ENCODE peak calls at places on chromosome 13, in four cellular contexts. Q is GM12878, N is K562, C is HepG2. R is an unnamed sample.

GRCh38 chr13:32164622-32165268 is 133.2 kb downstream of the FRY start:
- DNase-seq in N (peak), C (peak), Q (peak), R (peak)

GRCh38 chr13:31824705-31825512 is 85.6 kb downstream of the RXFP2 start:
- DNase-seq in Q (peak), N (no peak), C (no peak), R (no peak)

GRCh38 chr13:73880365-73880764 is 253.8 kb downstream of the KLF12 start:
- DNase-seq in C (no peak), Q (no peak), N (no peak), R (no peak)

GRCh38 chr13:52804202-52804641 is 44.2 kb downstream of the PCDH8 start:
- DNase-seq in N (no peak), C (no peak), Q (no peak), R (no peak)

GRCh38 chr13:29422015-29422414 is 173.5 kb downstream of the SLC7A1 start:
- DNase-seq in N (no peak), C (no peak), Q (no peak), R (no peak)

GRCh38 chr13:93977986-93978385 is 501.5 kb downstream of the DCT start:
- DNase-seq in C (no peak), Q (no peak), N (no peak), R (no peak)

GRCh38 chr13:104289400-104289799 is 1223.2 kb upstream of the SLC10A2 start:
- DNase-seq in C (no peak), Q (no peak), N (no peak), R (no peak)

GRCh38 chr13:20567881-20568528 is 1.0 kb downstream of the IFT88 start:
- DNase-seq in C (no peak), N (no peak), Q (no peak), R (no peak)

GRCh38 chr13:32629313-32629712 is 43.1 kb downstream of the PDS5B start:
- DNase-seq in C (no peak), N (no peak), Q (no peak), R (no peak)

GRCh38 chr13:68588623-68589022 is 1358.5 kb upstream of the PCDH9 start:
- DNase-seq in C (peak), N (no peak), Q (peak), R (no peak)

GRCh38 chr13:112451512-112452379 is 75.6 kb downstream of the SPACA7 start:
- DNase-seq in C (no peak), N (no peak), Q (no peak), R (no peak)

GRCh38 chr13:73608157-73608516 is 526.1 kb downstream of the KLF12 start:
- DNase-seq in N (no peak), Q (no peak), C (no peak), R (no peak)

GRCh38 chr13:90483906-90484305 is 863.6 kb upstream of the MIR17HG start:
- DNase-seq in Q (no peak), N (no peak), C (no peak), R (no peak)

GRCh38 chr13:53250272-53250875 is 221.8 kb downstream of the OLFM4 start:
- DNase-seq in Q (peak), N (peak), C (peak), R (peak)

GRCh38 chr13:51158365-51158764 is 47.3 kb upstream of the C13orf42 start:
- DNase-seq in Q (no peak), C (peak), N (no peak), R (peak)

GRCh38 chr13:31927219-31927653 is 104.3 kb upstream of the FRY start:
- DNase-seq in N (no peak), C (peak), Q (no peak), R (no peak)

GRCh38 chr13:40598599-40598998 is 67.8 kb downstream of the FOXO1 start:
- DNase-seq in N (no peak), Q (no peak), C (no peak), R (no peak)

GRCh38 chr13:100392709-100393630 is 195.6 kb downstream of the GGACT start:
- DNase-seq in N (peak), C (peak), Q (peak), R (peak)

GRCh38 chr13:46367622-46368327 is 19.3 kb downstream of the RUBCNL start:
- DNase-seq in Q (no peak), N (no peak), C (no peak), R (no peak)

GRCh38 chr13:79406597-79406908 is 498 bp upstream of the RBM26 start:
- DNase-seq in C (no peak), Q (no peak), N (no peak), R (no peak)

GRCh38 chr13:79405501-79405830 is 589 bp downstream of the RBM26 start:
- DNase-seq in Q (no peak), C (no peak), N (no peak), R (peak)

GRCh38 chr13:79405831-79406596 is at the start of gene RBM26:
- DNase-seq in C (peak), Q (peak), N (peak), R (peak)

GRCh38 chr13:79404361-79404760 is 1.7 kb downstream of the RBM26 start:
- DNase-seq in Q (no peak), N (no peak), C (no peak), R (no peak)

GRCh38 chr13:79404985-79405384 is 1.1 kb downstream of the RBM26 start:
- DNase-seq in N (no peak), Q (no peak), C (no peak), R (no peak)
- TF ChIP-seq POLR2AphosphoS2 in N (no peak), Q (no peak), C (no peak), R (no peak)

DNA sequence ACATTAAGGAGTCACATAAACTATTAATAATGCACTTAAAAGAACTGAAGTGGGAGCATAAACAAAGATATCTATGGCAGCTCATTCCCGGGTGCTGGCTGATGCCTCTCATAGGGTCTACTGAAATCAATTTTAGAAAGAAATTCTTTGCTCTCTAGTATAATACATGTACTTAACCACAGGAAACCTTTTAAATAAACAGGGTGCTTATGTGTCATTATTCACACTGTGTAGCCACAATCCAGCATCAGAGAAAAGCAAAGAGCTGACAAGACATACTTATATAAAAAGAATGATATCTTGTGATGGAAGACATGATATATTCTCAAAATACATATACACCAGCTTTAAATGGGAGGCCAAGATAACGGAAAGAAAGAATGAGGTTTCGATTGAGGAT is 1207.7 kb downstream of the EFNB2 start:
- DNase-seq in N (no peak), C (no peak), Q (no peak), R (no peak)
- TF ChIP-seq POLR2AphosphoS2 in N (no peak), C (no peak), Q (no peak), R (no peak)

GRCh38 chr13:27203186-27203585 is 31.6 kb upstream of the USP12 start:
- DNase-seq in N (no peak), C (no peak), Q (no peak), R (no peak)

GRCh38 chr13:27201661-27202060 is 30.1 kb upstream of the USP12 start:
- DNase-seq in C (no peak), N (no peak), Q (no peak), R (no peak)

GRCh38 chr13:27199691-27200090 is 28.1 kb upstream of the USP12 start:
- DNase-seq in C (no peak), Q (no peak), N (no peak), R (no peak)

GRCh38 chr13:27203854-27204253 is 32.2 kb upstream of the USP12 start:
- DNase-seq in Q (no peak), N (no peak), C (peak), R (peak)

DNA sequence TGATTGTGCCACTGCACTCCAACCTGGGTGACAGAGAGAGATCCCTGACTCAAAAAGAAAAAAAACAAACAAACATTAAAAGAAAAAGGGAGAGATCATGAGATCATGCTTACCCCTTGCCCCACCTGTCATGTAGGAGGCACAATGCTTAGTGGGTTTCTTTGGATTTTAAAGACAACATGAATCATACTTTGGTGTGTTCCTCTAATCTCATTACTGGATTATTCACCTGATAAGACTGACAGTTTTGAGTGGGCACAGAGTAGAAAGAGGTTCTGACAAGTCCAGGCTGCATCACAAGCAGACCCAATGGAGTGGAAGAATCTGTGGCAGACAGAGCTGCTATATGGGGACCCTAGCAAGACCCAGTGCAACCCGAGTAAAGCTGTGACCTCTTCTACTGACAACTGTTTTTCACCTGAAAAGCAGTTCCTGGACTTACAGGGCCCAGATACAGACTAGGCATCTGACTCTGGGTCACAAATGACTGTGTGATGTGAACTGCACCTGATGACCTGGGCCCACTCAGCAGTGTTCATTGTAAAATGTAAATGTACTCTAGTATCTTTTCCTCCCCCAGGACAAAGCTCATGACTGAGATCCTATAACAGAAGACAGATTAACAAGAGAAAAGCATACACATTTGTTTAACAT is 28.9 kb upstream of the USP12 start:
- DNase-seq in C (no peak), Q (no peak), N (no peak), R (no peak)
- TF ChIP-seq POLR2AphosphoS2 in C (no peak), Q (no peak), N (no peak), R (no peak)

DNA sequence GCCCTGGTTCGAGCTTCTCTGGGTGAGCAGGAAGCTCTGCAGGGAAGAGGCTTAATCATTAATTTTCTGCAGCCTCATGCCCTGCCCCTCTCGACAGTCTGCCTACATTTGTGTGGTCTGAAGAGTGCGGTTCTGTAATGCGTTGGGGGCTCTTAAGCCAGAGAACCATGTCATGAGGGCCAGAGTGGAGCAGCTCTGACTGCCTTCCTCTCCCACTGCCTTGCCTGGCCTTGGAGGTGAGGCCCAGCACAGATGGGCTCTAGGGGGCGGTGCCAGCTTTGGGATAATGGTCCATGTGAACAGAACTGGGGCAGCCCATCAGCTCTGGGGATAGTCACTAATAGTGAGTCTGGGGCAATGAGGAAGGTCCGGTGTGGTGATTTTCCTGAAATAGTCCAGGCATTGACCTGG is 5.7 kb downstream of the FGF9 start:
- DNase-seq in N (no peak), C (no peak), Q (no peak), R (no peak)
- TF ChIP-seq POLR2AphosphoS2 in N (no peak), C (no peak), Q (no peak), R (no peak)